ENCODE peak calls at places on chromosomes 13 and 19, in eight cellular contexts. One of them, this sample, is unnamed. For H3K4me1, the result is how much of the 10 kb centered on the place peaks cover.

GRCh38 chr13:21109168-21109567 is 47.8 kb upstream of the LATS2 start:
- DNase-seq in GM12878: no peak
- DNase-seq in stomach: no peak
- DNase-seq in H1: no peak
- DNase-seq in upper lobe of left lung: no peak
- DNase-seq in SK-N-SH: no peak
- DNase-seq in GM23338: no peak
- DNase-seq in transverse colon: no peak
- DNase-seq in this sample: no peak

GRCh38 chr19:52991484-52991883 is 22.2 kb upstream of the ERVV-1 start:
- DNase-seq in stomach: no peak
- DNase-seq in H1: no peak
- DNase-seq in transverse colon: no peak
- DNase-seq in GM23338: no peak
- DNase-seq in SK-N-SH: no peak
- DNase-seq in upper lobe of left lung: no peak
- DNase-seq in GM12878: no peak
- DNase-seq in this sample: no peak

GRCh38 chr19:47486900-47487299 is 2.9 kb upstream of the KPTN start:
- DNase-seq in GM12878: no peak
- DNase-seq in upper lobe of left lung: no peak
- DNase-seq in SK-N-SH: no peak
- DNase-seq in GM23338: no peak
- DNase-seq in H1: no peak
- DNase-seq in stomach: no peak
- DNase-seq in transverse colon: no peak
- DNase-seq in this sample: no peak

GRCh38 chr13:49124693-49125304 is 95.3 kb upstream of the MLNR start:
- DNase-seq in SK-N-SH: no peak
- DNase-seq in stomach: no peak
- DNase-seq in transverse colon: no peak
- DNase-seq in GM23338: no peak
- DNase-seq in H1: no peak
- DNase-seq in upper lobe of left lung: no peak
- DNase-seq in GM12878: no peak
- DNase-seq in this sample: no peak

GRCh38 chr13:79799049-79799448 is 318.1 kb downstream of the NDFIP2 start:
- DNase-seq in SK-N-SH: peak
- DNase-seq in H1: no peak
- DNase-seq in stomach: no peak
- DNase-seq in GM12878: no peak
- DNase-seq in upper lobe of left lung: no peak
- DNase-seq in transverse colon: no peak
- DNase-seq in GM23338: no peak
- DNase-seq in this sample: no peak

GRCh38 chr13:57673197-57673596 is 41.7 kb downstream of the PCDH17 start:
- DNase-seq in upper lobe of left lung: peak
- DNase-seq in H1: no peak
- DNase-seq in transverse colon: no peak
- DNase-seq in stomach: no peak
- DNase-seq in SK-N-SH: no peak
- DNase-seq in GM12878: no peak
- DNase-seq in GM23338: peak
- DNase-seq in this sample: no peak

GRCh38 chr13:26384587-26384986 is 130.7 kb downstream of the CDK8 start:
- DNase-seq in GM12878: no peak
- DNase-seq in stomach: no peak
- DNase-seq in upper lobe of left lung: no peak
- DNase-seq in SK-N-SH: no peak
- DNase-seq in H1: no peak
- DNase-seq in transverse colon: no peak
- DNase-seq in GM23338: no peak
- DNase-seq in this sample: no peak

GRCh38 chr13:27354379-27354778 is 70.0 kb upstream of the GTF3A start:
- DNase-seq in transverse colon: no peak
- DNase-seq in stomach: no peak
- DNase-seq in H1: no peak
- DNase-seq in upper lobe of left lung: no peak
- DNase-seq in GM23338: no peak
- DNase-seq in GM12878: no peak
- DNase-seq in SK-N-SH: no peak
- DNase-seq in this sample: no peak

GRCh38 chr19:3220576-3220975 is 3.9 kb upstream of the CELF5 start:
- DNase-seq in upper lobe of left lung: no peak
- DNase-seq in H1: no peak
- DNase-seq in GM23338: no peak
- DNase-seq in transverse colon: no peak
- DNase-seq in GM12878: no peak
- DNase-seq in stomach: no peak
- DNase-seq in SK-N-SH: no peak
- DNase-seq in this sample: no peak

GRCh38 chr13:40662866-40663265 is 3.6 kb downstream of the FOXO1 start:
- DNase-seq in SK-N-SH: no peak
- DNase-seq in stomach: no peak
- DNase-seq in transverse colon: no peak
- DNase-seq in upper lobe of left lung: no peak
- DNase-seq in GM23338: peak
- DNase-seq in GM12878: peak
- DNase-seq in H1: no peak
- DNase-seq in this sample: no peak

GRCh38 chr19:2532252-2533071 is 56.5 kb downstream of the GADD45B start:
- DNase-seq in SK-N-SH: no peak
- DNase-seq in GM12878: no peak
- DNase-seq in transverse colon: no peak
- DNase-seq in GM23338: no peak
- DNase-seq in stomach: no peak
- DNase-seq in upper lobe of left lung: no peak
- DNase-seq in H1: no peak
- DNase-seq in this sample: no peak

GRCh38 chr19:3176715-3177501 is 1.7 kb upstream of the S1PR4 start:
- DNase-seq in stomach: peak
- DNase-seq in GM12878: no peak
- DNase-seq in transverse colon: peak
- DNase-seq in SK-N-SH: no peak
- DNase-seq in upper lobe of left lung: peak
- DNase-seq in GM23338: no peak
- DNase-seq in H1: no peak
- DNase-seq in this sample: no peak

GRCh38 chr19:18153555-18154134 is 682 bp downstream of the PIK3R2 start:
- DNase-seq in GM12878: no peak
- DNase-seq in transverse colon: peak
- DNase-seq in GM23338: peak
- DNase-seq in H1: no peak
- DNase-seq in SK-N-SH: peak
- DNase-seq in stomach: no peak
- DNase-seq in upper lobe of left lung: no peak
- DNase-seq in this sample: no peak

GRCh38 chr19:39038098-39038497 is 5.7 kb upstream of the FBXO27 start:
- DNase-seq in GM12878: no peak
- DNase-seq in H1: peak
- DNase-seq in SK-N-SH: peak
- DNase-seq in upper lobe of left lung: peak
- DNase-seq in stomach: peak
- DNase-seq in GM23338: peak
- DNase-seq in transverse colon: peak
- DNase-seq in this sample: peak

GRCh38 chr19:35013047-35013819 is 13.1 kb downstream of the GRAMD1A start:
- DNase-seq in transverse colon: peak
- DNase-seq in stomach: peak
- DNase-seq in upper lobe of left lung: peak
- DNase-seq in H1: peak
- DNase-seq in GM12878: no peak
- DNase-seq in GM23338: peak
- DNase-seq in SK-N-SH: peak
- DNase-seq in this sample: peak

GRCh38 chr19:1213391-1214286 is 8.1 kb downstream of the STK11 start:
- DNase-seq in transverse colon: peak
- DNase-seq in SK-N-SH: peak
- DNase-seq in GM23338: no peak
- DNase-seq in upper lobe of left lung: peak
- DNase-seq in stomach: peak
- DNase-seq in GM12878: peak
- DNase-seq in H1: no peak
- DNase-seq in this sample: peak
- TF ChIP-seq POLR2AphosphoS5 in transverse colon: no peak
- TF ChIP-seq POLR2AphosphoS5 in SK-N-SH: no peak
- TF ChIP-seq POLR2AphosphoS5 in GM23338: no peak
- TF ChIP-seq POLR2AphosphoS5 in upper lobe of left lung: peak
- TF ChIP-seq POLR2AphosphoS5 in stomach: no peak
- TF ChIP-seq POLR2AphosphoS5 in GM12878: no peak
- TF ChIP-seq POLR2AphosphoS5 in H1: no peak
- TF ChIP-seq POLR2AphosphoS5 in this sample: no peak

GRCh38 chr19:13162749-13163608 is 12.8 kb downstream of the IER2 start:
- DNase-seq in upper lobe of left lung: peak
- DNase-seq in GM12878: peak
- DNase-seq in stomach: peak
- DNase-seq in SK-N-SH: peak
- DNase-seq in GM23338: peak
- DNase-seq in transverse colon: peak
- DNase-seq in H1: peak
- DNase-seq in this sample: peak
- H3K4me1 ChIP-seq in upper lobe of left lung: half or more
- H3K4me1 ChIP-seq in GM12878: half or more
- H3K4me1 ChIP-seq in stomach: half or more
- H3K4me1 ChIP-seq in SK-N-SH: under half
- H3K4me1 ChIP-seq in GM23338: half or more
- H3K4me1 ChIP-seq in transverse colon: under half
- H3K4me1 ChIP-seq in H1: under half
- H3K4me1 ChIP-seq in this sample: under half

GRCh38 chr13:43786766-43787517 is at the start of gene ENOX1:
- DNase-seq in GM12878: no peak
- DNase-seq in GM23338: peak
- DNase-seq in transverse colon: peak
- DNase-seq in stomach: peak
- DNase-seq in SK-N-SH: peak
- DNase-seq in upper lobe of left lung: peak
- DNase-seq in H1: peak
- DNase-seq in this sample: no peak

GRCh38 chr13:43785166-43785680 is 1.5 kb downstream of the ENOX1 start:
- DNase-seq in stomach: no peak
- DNase-seq in GM12878: no peak
- DNase-seq in SK-N-SH: no peak
- DNase-seq in transverse colon: no peak
- DNase-seq in upper lobe of left lung: no peak
- DNase-seq in GM23338: peak
- DNase-seq in H1: no peak
- DNase-seq in this sample: no peak

GRCh38 chr13:43785681-43786471 is 896 bp downstream of the ENOX1 start:
- DNase-seq in GM23338: peak
- DNase-seq in SK-N-SH: peak
- DNase-seq in GM12878: no peak
- DNase-seq in stomach: peak
- DNase-seq in transverse colon: peak
- DNase-seq in H1: peak
- DNase-seq in upper lobe of left lung: peak
- DNase-seq in this sample: peak

GRCh38 chr13:43787518-43787891 is 733 bp upstream of the ENOX1 start:
- DNase-seq in H1: no peak
- DNase-seq in GM12878: no peak
- DNase-seq in transverse colon: no peak
- DNase-seq in upper lobe of left lung: no peak
- DNase-seq in SK-N-SH: no peak
- DNase-seq in GM23338: peak
- DNase-seq in stomach: no peak
- DNase-seq in this sample: no peak

DNA sequence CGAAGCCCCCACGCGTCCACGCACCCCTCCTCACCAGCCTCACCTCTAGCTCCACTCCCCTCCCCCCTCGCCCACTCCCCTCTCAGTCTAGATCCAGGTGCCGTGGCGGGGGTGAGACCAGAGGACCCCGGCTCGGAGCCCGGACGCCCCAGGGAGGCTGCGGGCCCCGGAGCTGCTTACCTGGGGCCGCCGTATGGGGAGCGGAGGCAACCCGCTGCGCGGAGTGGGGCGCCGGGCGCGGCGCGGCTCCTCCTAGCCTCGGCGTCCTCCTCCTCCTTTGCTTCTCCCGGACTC is 353 bp downstream of the ENOX1 start:
- DNase-seq in transverse colon: no peak
- DNase-seq in SK-N-SH: no peak
- DNase-seq in H1: peak
- DNase-seq in upper lobe of left lung: no peak
- DNase-seq in GM23338: no peak
- DNase-seq in stomach: no peak
- DNase-seq in GM12878: no peak
- DNase-seq in this sample: no peak
- H3K4me3 ChIP-seq in transverse colon: peak
- H3K4me3 ChIP-seq in SK-N-SH: peak
- H3K4me3 ChIP-seq in H1: peak
- H3K4me3 ChIP-seq in upper lobe of left lung: peak
- H3K4me3 ChIP-seq in GM23338: peak
- H3K4me3 ChIP-seq in stomach: peak
- H3K4me3 ChIP-seq in GM12878: peak
- H3K4me3 ChIP-seq in this sample: peak

GRCh38 chr13:24232037-24232436 is 71.5 kb downstream of the SPATA13 start:
- DNase-seq in SK-N-SH: no peak
- DNase-seq in H1: no peak
- DNase-seq in transverse colon: no peak
- DNase-seq in stomach: no peak
- DNase-seq in upper lobe of left lung: no peak
- DNase-seq in GM23338: no peak
- DNase-seq in GM12878: no peak
- DNase-seq in this sample: no peak
- TF ChIP-seq POLR2AphosphoS5 in SK-N-SH: no peak
- TF ChIP-seq POLR2AphosphoS5 in H1: no peak
- TF ChIP-seq POLR2AphosphoS5 in transverse colon: no peak
- TF ChIP-seq POLR2AphosphoS5 in stomach: no peak
- TF ChIP-seq POLR2AphosphoS5 in upper lobe of left lung: no peak
- TF ChIP-seq POLR2AphosphoS5 in GM23338: no peak
- TF ChIP-seq POLR2AphosphoS5 in GM12878: no peak
- TF ChIP-seq POLR2AphosphoS5 in this sample: no peak

DNA sequence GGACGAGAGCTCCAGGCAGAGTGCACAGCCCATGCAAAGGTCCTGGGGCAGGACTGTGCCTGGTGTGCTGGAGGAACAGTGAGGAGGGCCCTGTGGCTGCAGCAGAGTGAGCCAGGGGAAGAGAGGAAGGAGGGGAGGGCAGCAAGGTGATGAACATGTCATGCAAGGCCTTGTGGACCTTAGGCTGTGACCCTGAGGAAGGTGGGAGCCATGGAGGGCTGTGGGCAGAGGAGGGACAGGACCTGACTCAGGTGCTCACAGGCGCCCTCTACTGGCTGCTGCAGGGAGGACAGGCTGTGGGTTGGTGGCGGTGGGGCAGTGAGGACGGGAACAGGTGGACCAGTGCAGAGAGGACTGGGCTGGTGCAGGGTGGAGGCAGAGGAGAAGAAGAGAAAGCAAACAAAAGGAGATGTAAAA is 170.3 kb downstream of the PTPRS start:
- DNase-seq in SK-N-SH: peak
- DNase-seq in GM23338: peak
- DNase-seq in GM12878: no peak
- DNase-seq in transverse colon: peak
- DNase-seq in upper lobe of left lung: peak
- DNase-seq in stomach: peak
- DNase-seq in H1: peak
- DNase-seq in this sample: no peak
- H3K4me1 ChIP-seq in SK-N-SH: under half
- H3K4me1 ChIP-seq in GM23338: under half
- H3K4me1 ChIP-seq in GM12878: under half
- H3K4me1 ChIP-seq in transverse colon: under half
- H3K4me1 ChIP-seq in upper lobe of left lung: under half
- H3K4me1 ChIP-seq in stomach: under half
- H3K4me1 ChIP-seq in H1: under half
- H3K4me1 ChIP-seq in this sample: under half

GRCh38 chr19:823565-824121 is 1.9 kb upstream of the PLPPR3 start:
- DNase-seq in upper lobe of left lung: peak
- DNase-seq in stomach: no peak
- DNase-seq in transverse colon: peak
- DNase-seq in GM12878: no peak
- DNase-seq in SK-N-SH: no peak
- DNase-seq in H1: peak
- DNase-seq in GM23338: no peak
- DNase-seq in this sample: no peak
- H3K4me3 ChIP-seq in upper lobe of left lung: no peak
- H3K4me3 ChIP-seq in stomach: no peak
- H3K4me3 ChIP-seq in transverse colon: no peak
- H3K4me3 ChIP-seq in GM12878: no peak
- H3K4me3 ChIP-seq in SK-N-SH: no peak
- H3K4me3 ChIP-seq in H1: no peak
- H3K4me3 ChIP-seq in GM23338: no peak
- H3K4me3 ChIP-seq in this sample: peak